ENCODE peak calls at places on chromosomes 13 and 19, in eight cellular contexts. A is HEK293T, J is H7, V is iris pigment epithelial cell, T is nephron progenitor cell, Z is GM23248, D is T-cell, P is esophagus squamous epithelium. L is an unnamed sample.

GRCh38 chr13:45584816-45585215 is 30.7 kb downstream of the ERICH6B start:
- DNase-seq in T (no peak), V (no peak), Z (peak), A (peak), D (no peak), P (no peak), J (peak), L (no peak)

GRCh38 chr19:1648926-1649541 is 3.4 kb downstream of the TCF3 start:
- DNase-seq in J (no peak), T (no peak), D (no peak), Z (peak), P (no peak), A (no peak), V (no peak), L (no peak)

GRCh38 chr19:5615756-5616327 is 6.7 kb downstream of the SAFB2 start:
- DNase-seq in J (no peak), V (peak), P (no peak), A (no peak), Z (peak), D (no peak), T (no peak), L (no peak)

GRCh38 chr13:63124863-63125262 is 1709.2 kb upstream of the PCDH20 start:
- DNase-seq in P (no peak), J (no peak), D (no peak), Z (peak), A (no peak), T (no peak), V (peak), L (no peak)

GRCh38 chr19:45655073-45655472 is 12.9 kb upstream of the GIPR start:
- DNase-seq in J (no peak), D (no peak), A (no peak), T (no peak), V (no peak), P (no peak), Z (no peak), L (no peak)

GRCh38 chr19:33214621-33215020 is 11.0 kb downstream of the SLC7A10 start:
- DNase-seq in D (no peak), V (peak), T (peak), P (no peak), A (peak), J (peak), Z (peak), L (peak)

GRCh38 chr19:49106648-49107135 is 7.5 kb upstream of the LIN7B start:
- DNase-seq in D (peak), A (no peak), T (peak), P (no peak), Z (peak), V (peak), J (peak), L (peak)

GRCh38 chr13:40517486-40518311 is 148.7 kb downstream of the FOXO1 start:
- DNase-seq in Z (no peak), V (no peak), T (no peak), J (no peak), D (no peak), A (no peak), P (no peak), L (no peak)

GRCh38 chr13:43546821-43547220 is 240.0 kb downstream of the ENOX1 start:
- DNase-seq in V (no peak), J (no peak), P (no peak), A (no peak), Z (no peak), D (no peak), T (no peak), L (no peak)

GRCh38 chr13:74132768-74133656 is 1.2 kb downstream of the KLF12 start:
- DNase-seq in Z (peak), A (peak), D (peak), J (peak), P (peak), V (peak), T (peak), L (peak)

GRCh38 chr13:22211876-22212275 is 541.0 kb downstream of the FGF9 start:
- DNase-seq in Z (no peak), V (no peak), P (no peak), J (no peak), D (no peak), A (no peak), T (no peak), L (no peak)

GRCh38 chr13:113726961-113727411 is 32.0 kb upstream of the TMEM255B start:
- DNase-seq in D (no peak), V (peak), A (no peak), Z (peak), T (no peak), J (no peak), P (no peak), L (no peak)

GRCh38 chr19:6417713-6418561 is 6.7 kb downstream of the KHSRP start:
- DNase-seq in P (no peak), T (peak), Z (peak), D (no peak), A (no peak), J (peak), V (no peak), L (peak)